ENCODE peak calls at places on chromosomes 11 and 22, in four cellular contexts. B, Y, C and D are unnamed samples.

GRCh38 chr11:86182976-86183584 is 61.5 kb upstream of the EED start:
- DNase-seq in B (no peak), Y (no peak), C (no peak), D (no peak)

GRCh38 chr11:60914620-60915249 is 777 bp downstream of the TMEM109 start:
- DNase-seq in B (no peak), Y (peak), C (no peak), D (peak)

GRCh38 chr11:85627332-85627997 is at the start of gene DLG2:
- DNase-seq in B (no peak), Y (peak), C (no peak), D (peak)

GRCh38 chr11:26905368-26905767 is 88.5 kb upstream of the FIBIN start:
- DNase-seq in B (peak), Y (peak), C (no peak), D (peak)

GRCh38 chr11:77471520-77472234 is 2.2 kb downstream of the PAK1 start:
- DNase-seq in B (no peak), Y (no peak), C (no peak), D (no peak)

GRCh38 chr11:47308050-47308823 is 38.3 kb downstream of the MADD start:
- DNase-seq in B (no peak), Y (no peak), C (no peak), D (no peak)

GRCh38 chr22:49241174-49241851 is 586.4 kb downstream of the BRD1 start:
- DNase-seq in B (no peak), Y (no peak), C (no peak), D (no peak)

GRCh38 chr11:79400717-79401330 is 40.0 kb downstream of the TENM4 start:
- DNase-seq in B (no peak), Y (peak), C (no peak), D (no peak)

GRCh38 chr11:24760681-24761080 is 263.8 kb downstream of the LUZP2 start:
- DNase-seq in B (no peak), Y (peak), C (no peak), D (no peak)

GRCh38 chr11:118047749-118048148 is 29.1 kb upstream of the TMPRSS4 start:
- DNase-seq in B (no peak), Y (no peak), C (no peak), D (no peak)

GRCh38 chr11:129364143-129364654 is 11.4 kb upstream of the BARX2 start:
- DNase-seq in B (peak), Y (peak), C (peak), D (peak)

GRCh38 chr22:27776410-27776958 is 25.1 kb downstream of the MN1 start:
- DNase-seq in B (no peak), Y (no peak), C (no peak), D (peak)

GRCh38 chr11:57597461-57597892 is at the start of gene SERPING1:
- DNase-seq in B (no peak), Y (no peak), C (no peak), D (peak)

GRCh38 chr11:6738590-6738989 is 33.2 kb downstream of the OR2AG2 start:
- DNase-seq in B (no peak), Y (no peak), C (no peak), D (no peak)

GRCh38 chr11:6745018-6745417 is 26.8 kb downstream of the OR2AG2 start:
- DNase-seq in B (no peak), Y (no peak), C (no peak), D (no peak)

GRCh38 chr11:6745465-6746015 is 26.2 kb downstream of the OR2AG2 start:
- DNase-seq in B (no peak), Y (no peak), C (no peak), D (no peak)

GRCh38 chr11:6746086-6746618 is 25.6 kb downstream of the OR2AG2 start:
- DNase-seq in B (no peak), Y (peak), C (no peak), D (no peak)

GRCh38 chr11:6742260-6742659 is 29.5 kb downstream of the OR2AG2 start:
- DNase-seq in B (no peak), Y (no peak), C (no peak), D (no peak)
- H3K4me3 ChIP-seq in B (no peak), Y (no peak), C (no peak), D (no peak)

DNA sequence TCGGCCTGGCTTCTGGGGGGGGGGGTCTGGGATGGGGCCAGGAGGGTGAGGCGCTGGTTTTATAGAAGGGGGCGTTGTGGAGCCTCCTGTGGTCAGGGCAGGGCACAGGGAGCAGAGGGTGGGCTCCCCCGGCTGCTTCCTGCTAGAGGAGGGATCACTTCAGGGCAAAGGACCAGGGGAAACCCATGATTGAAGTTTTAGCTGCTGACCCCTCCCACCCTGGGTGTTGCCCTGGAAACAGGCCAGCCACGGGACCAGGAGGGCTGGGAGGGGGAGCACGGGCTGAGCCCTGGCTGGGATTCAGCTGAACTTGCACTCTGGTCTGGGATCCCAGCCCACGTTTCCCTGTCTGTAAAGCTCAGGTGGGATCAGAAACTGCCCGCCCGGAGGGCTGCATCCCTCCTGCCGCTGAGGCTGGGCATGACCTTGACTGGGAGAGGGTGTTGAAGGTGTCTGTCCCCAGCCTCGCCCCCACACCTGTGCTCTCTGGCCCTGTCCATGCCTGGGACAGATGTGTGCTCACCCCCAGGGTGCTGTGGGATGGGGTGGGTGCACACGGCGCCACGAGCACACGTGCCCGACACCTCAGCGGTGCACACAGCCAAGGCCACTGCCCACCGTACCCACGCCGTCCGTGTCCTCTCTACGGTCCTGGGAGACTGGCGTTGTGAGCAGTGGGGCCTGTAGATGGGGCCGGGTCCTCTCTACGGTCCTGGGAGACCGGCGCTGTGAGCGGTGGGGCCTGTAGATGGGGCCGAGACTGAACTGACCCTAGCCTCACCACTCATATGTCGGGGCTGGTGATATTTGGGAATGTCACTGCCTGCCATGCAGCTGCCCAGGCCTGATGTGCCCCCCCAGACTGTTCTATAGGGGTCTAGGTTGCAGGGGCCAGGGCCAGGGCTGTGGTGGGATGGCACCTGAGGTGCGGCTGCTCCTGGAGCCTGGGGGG is 2.3 kb downstream of the TSPAN4 start:
- DNase-seq in B (peak), Y (peak), C (no peak), D (peak)
- H3K4me3 ChIP-seq in B (peak), Y (peak), C (peak), D (peak)

GRCh38 chr11:111366560-111367410 is 12.3 kb downstream of the POU2AF1 start:
- DNase-seq in B (no peak), Y (no peak), C (no peak), D (no peak)
- H3K4me3 ChIP-seq in B (no peak), Y (no peak), C (no peak), D (no peak)

DNA sequence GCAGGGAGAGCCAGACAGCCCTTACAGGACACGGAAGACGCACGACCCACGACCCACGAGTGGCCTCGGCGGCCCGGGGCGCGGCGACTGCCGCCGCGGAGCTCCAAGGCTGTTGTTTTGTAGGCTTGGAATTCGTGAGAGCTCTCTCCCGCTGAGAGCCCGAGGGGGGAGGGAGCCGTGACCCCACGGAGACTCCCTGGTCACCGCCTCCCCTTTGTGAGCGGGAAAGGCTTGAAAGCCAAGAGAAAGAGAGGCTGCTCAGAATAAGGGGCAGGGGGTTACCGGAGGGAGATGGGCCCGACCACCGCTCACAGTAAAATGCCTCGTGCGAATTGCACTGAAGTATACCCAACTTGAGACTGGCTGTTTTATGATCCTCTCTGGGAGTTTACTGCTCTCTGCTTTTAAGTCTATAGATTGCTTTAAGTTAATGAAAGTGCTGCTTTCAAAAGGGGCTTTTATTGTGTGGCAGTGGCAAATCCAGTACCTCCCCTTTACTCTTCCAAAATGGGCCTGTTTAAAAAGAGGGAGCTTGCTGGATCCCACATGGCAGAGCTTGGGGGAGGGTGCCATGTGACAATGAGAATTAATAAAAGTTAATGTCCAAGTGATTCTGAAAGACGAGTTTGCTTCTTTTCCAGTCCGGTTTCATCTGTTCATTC is 2.9 kb downstream of the PKNOX2 start:
- DNase-seq in B (no peak), Y (peak), C (no peak), D (no peak)
- H3K4me3 ChIP-seq in B (no peak), Y (peak), C (no peak), D (no peak)

GRCh38 chr11:1761110-1761856 is 2.4 kb downstream of the CTSD start:
- DNase-seq in B (no peak), Y (no peak), C (no peak), D (no peak)

GRCh38 chr11:1759151-1759850 is 4.4 kb downstream of the CTSD start:
- DNase-seq in B (no peak), Y (no peak), C (no peak), D (no peak)

GRCh38 chr11:1761857-1762536 is 1.7 kb downstream of the CTSD start:
- DNase-seq in B (no peak), Y (no peak), C (no peak), D (peak)

GRCh38 chr11:1759851-1760220 is 3.9 kb downstream of the CTSD start:
- DNase-seq in B (no peak), Y (no peak), C (no peak), D (no peak)

GRCh38 chr11:1760351-1761109 is 3.2 kb downstream of the CTSD start:
- DNase-seq in B (peak), Y (peak), C (no peak), D (peak)
- H3K4me3 ChIP-seq in B (no peak), Y (peak), C (no peak), D (no peak)

GRCh38 chr11:95792700-95793099 is 2.4 kb downstream of the CEP57 start:
- DNase-seq in B (no peak), Y (no peak), C (no peak), D (no peak)
- H3K4me3 ChIP-seq in B (no peak), Y (no peak), C (no peak), D (no peak)

GRCh38 chr11:9754041-9754471 is 90.2 kb downstream of the SWAP70 start:
- DNase-seq in B (no peak), Y (no peak), C (no peak), D (peak)

GRCh38 chr11:9757809-9758675 is 94.2 kb downstream of the SWAP70 start:
- DNase-seq in B (no peak), Y (peak), C (peak), D (peak)

GRCh38 chr11:9755561-9755960 is 91.7 kb downstream of the SWAP70 start:
- DNase-seq in B (no peak), Y (peak), C (no peak), D (peak)

GRCh38 chr11:9756878-9757277 is 93.0 kb downstream of the SWAP70 start:
- DNase-seq in B (no peak), Y (no peak), C (no peak), D (no peak)

DNA sequence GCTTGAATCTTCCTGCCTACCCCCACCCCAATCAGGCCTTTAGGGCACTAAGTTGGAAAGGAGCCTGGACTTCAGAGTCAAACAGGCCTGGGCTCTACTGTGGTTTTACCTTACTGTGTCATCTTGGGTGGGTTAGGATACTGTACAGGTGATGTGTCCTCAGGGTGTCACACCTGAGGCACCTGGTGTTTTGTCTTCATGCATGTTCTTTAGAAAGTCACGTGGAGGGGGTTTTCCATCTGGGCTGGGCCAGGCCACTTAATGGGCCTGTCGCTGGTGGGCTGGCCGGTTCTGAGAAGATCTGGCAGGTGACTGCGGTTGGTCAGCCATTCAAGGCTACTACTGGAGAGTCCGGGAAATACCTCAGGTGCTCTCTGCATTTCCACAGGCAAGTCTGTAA is 92.6 kb downstream of the SWAP70 start:
- DNase-seq in B (no peak), Y (no peak), C (no peak), D (no peak)
- H3K4me3 ChIP-seq in B (no peak), Y (no peak), C (no peak), D (no peak)

GRCh38 chr22:46068908-46069481 is 81.3 kb upstream of the PPARA start:
- DNase-seq in B (peak), Y (peak), C (no peak), D (peak)
- H3K4me3 ChIP-seq in B (peak), Y (peak), C (peak), D (peak)

GRCh38 chr22:37485006-37485713 is 1.0 kb downstream of the MFNG start:
- DNase-seq in B (no peak), Y (no peak), C (no peak), D (no peak)
- H3K4me3 ChIP-seq in B (no peak), Y (no peak), C (no peak), D (no peak)